ENCODE peak calls at places on chromosomes 6 and 20, in four cellular contexts. B, V, P and Y are unnamed samples.

GRCh38 chr6:80548496-80548895 is 442.0 kb downstream of the BCKDHB start:
- DNase-seq in B (no peak), V (no peak), P (no peak), Y (no peak)

GRCh38 chr6:17585766-17586502 is 14.2 kb upstream of the FAM8A1 start:
- DNase-seq in B (no peak), V (no peak), P (peak; percentile 74), Y (peak; percentile 56)

GRCh38 chr6:134480593-134480992 is 162.7 kb upstream of the SGK1 start:
- DNase-seq in B (no peak), V (no peak), P (no peak), Y (no peak)

GRCh38 chr6:69881322-69882151 is 15.2 kb downstream of the COL19A1 start:
- DNase-seq in B (no peak), V (no peak), P (no peak), Y (no peak)

GRCh38 chr6:138986578-138986977 is 1.5 kb downstream of the REPS1 start:
- DNase-seq in B (no peak), V (no peak), P (no peak), Y (no peak)

GRCh38 chr6:232896-233640 is 59.2 kb upstream of the DUSP22 start:
- DNase-seq in B (no peak), V (no peak), P (peak; percentile 13), Y (no peak)

GRCh38 chr20:19605759-19606158 is 152.3 kb upstream of the RIN2 start:
- DNase-seq in B (no peak), V (no peak), P (no peak), Y (no peak)

GRCh38 chr20:61548069-61548468 is 296.0 kb downstream of the CDH4 start:
- DNase-seq in B (no peak), V (no peak), P (no peak), Y (no peak)

GRCh38 chr20:58636983-58637421 is 14.1 kb upstream of the STX16 start:
- DNase-seq in B (no peak), V (no peak), P (peak; percentile 68), Y (peak; percentile 84)

GRCh38 chr6:135520781-135521180 is 23.2 kb upstream of the AHI1 start:
- DNase-seq in B (no peak), V (no peak), P (no peak), Y (no peak)

GRCh38 chr6:20211941-20212391 is 303 bp downstream of the MBOAT1 start:
- DNase-seq in B (no peak), V (peak; percentile 88), P (peak; percentile 86), Y (no peak)

GRCh38 chr6:52020961-52021570 is 66.3 kb downstream of the PKHD1 start:
- DNase-seq in B (no peak), V (peak; percentile 5), P (no peak), Y (no peak)

GRCh38 chr20:60237981-60238380 is 279.8 kb downstream of the CDH26 start:
- DNase-seq in B (no peak), V (no peak), P (no peak), Y (no peak)

GRCh38 chr6:54086439-54086838 is 24.8 kb upstream of the MLIP start:
- DNase-seq in B (no peak), V (no peak), P (no peak), Y (no peak)

GRCh38 chr20:7980332-7981046 is 39.1 kb downstream of the TMX4 start:
- DNase-seq in B (peak; percentile 20), V (no peak), P (peak; percentile 53), Y (peak; percentile 26)

GRCh38 chr6:102028173-102028572 is 634.7 kb downstream of the GRIK2 start:
- DNase-seq in B (no peak), V (no peak), P (no peak), Y (no peak)

GRCh38 chr6:109490708-109491107 is 7.7 kb upstream of the ZBTB24 start:
- DNase-seq in B (no peak), V (no peak), P (no peak), Y (peak; percentile 47)

GRCh38 chr20:62571667-62572344 is 70.5 kb upstream of the SLCO4A1 start:
- DNase-seq in B (no peak), V (no peak), P (peak; percentile 81), Y (peak; percentile 88)

GRCh38 chr20:23727016-23727415 is 23.7 kb downstream of the CST1 start:
- DNase-seq in B (no peak), V (no peak), P (no peak), Y (no peak)

GRCh38 chr6:10033223-10033829 is 381.5 kb downstream of the TFAP2A start:
- DNase-seq in B (peak; percentile 8), V (peak; percentile 28), P (peak; percentile 52), Y (peak; percentile 2)

GRCh38 chr6:107304421-107305025 is 154.8 kb downstream of the PDSS2 start:
- DNase-seq in B (no peak), V (no peak), P (no peak), Y (no peak)

GRCh38 chr20:58790440-58790839 is 60.3 kb downstream of the GNAS-AS1 start:
- DNase-seq in B (no peak), V (peak; percentile 16), P (no peak), Y (no peak)

GRCh38 chr20:19673575-19673974 is 84.5 kb upstream of the RIN2 start:
- DNase-seq in B (no peak), V (no peak), P (no peak), Y (no peak)

GRCh38 chr6:81228912-81229540 is 523.5 kb downstream of the TENT5A start:
- DNase-seq in B (no peak), V (no peak), P (no peak), Y (no peak)

GRCh38 chr6:168615837-168616236 is 174.9 kb downstream of the SMOC2 start:
- DNase-seq in B (no peak), V (no peak), P (no peak), Y (no peak)

GRCh38 chr6:47248446-47248845 is 61.3 kb downstream of the TNFRSF21 start:
- DNase-seq in B (no peak), V (no peak), P (no peak), Y (no peak)

GRCh38 chr6:21800948-21801438 is 207.4 kb downstream of the SOX4 start:
- DNase-seq in B (peak; percentile 54), V (peak; percentile 60), P (no peak), Y (peak; percentile 49)

GRCh38 chr6:169229611-169230321 is 23.9 kb downstream of the THBS2 start:
- DNase-seq in B (no peak), V (no peak), P (no peak), Y (peak; percentile 10)

GRCh38 chr6:143842468-143842901 is 653 bp upstream of the LTV1 start:
- DNase-seq in B (peak; percentile 11), V (no peak), P (no peak), Y (peak; percentile 17)

GRCh38 chr6:142872376-142872775 is 72.6 kb downstream of the HIVEP2 start:
- DNase-seq in B (no peak), V (no peak), P (no peak), Y (no peak)

GRCh38 chr20:18004389-18005031 is 35.7 kb downstream of the MGME1 start:
- DNase-seq in B (no peak), V (no peak), P (no peak), Y (no peak)

GRCh38 chr6:74879234-74879633 is 326.6 kb downstream of the COL12A1 start:
- DNase-seq in B (peak; percentile 65), V (no peak), P (no peak), Y (no peak)